ENCODE peak calls at places on chromosomes 7 and 10, in five cellular contexts. C is AG04450, N is esophagus squamous epithelium, O is right lobe of liver, I is hepatocyte. A is an unnamed sample.
A peak's percentile ranks its signal among the peaks of the same experiment; 100 is the strongest.

GRCh38 chr7:2096692-2097380 is 135.9 kb downstream of the MAD1L1 start:
- DNase-seq in C (no peak), N (no peak), O (no peak), I (no peak), A (no peak)

GRCh38 chr10:23344251-23344841 is at the start of gene C10orf67:
- DNase-seq in C (no peak), N (no peak), O (no peak), I (peak; percentile 60), A (no peak)

GRCh38 chr10:5528989-5529701 is 4.4 kb downstream of the CALML3 start:
- DNase-seq in C (no peak), N (no peak), O (peak; percentile 67), I (no peak), A (peak; percentile 62)

GRCh38 chr7:81715984-81716588 is 53.8 kb downstream of the HGF start:
- DNase-seq in C (no peak), N (no peak), O (no peak), I (peak; percentile 17), A (no peak)

GRCh38 chr10:26211781-26212444 is 4.7 kb upstream of the GAD2 start:
- DNase-seq in C (no peak), N (no peak), O (no peak), I (peak; percentile 6), A (no peak)

GRCh38 chr10:22325272-22325947 is 4.5 kb downstream of the BMI1 start:
- DNase-seq in C (peak; percentile 38), N (no peak), O (peak; percentile 81), I (peak; percentile 85), A (peak; percentile 89)

GRCh38 chr7:20561466-20561865 is 54.0 kb upstream of the ABCB5 start:
- DNase-seq in C (no peak), N (no peak), O (no peak), I (no peak), A (no peak)

GRCh38 chr10:85548038-85548437 is 818.6 kb downstream of the GRID1 start:
- DNase-seq in C (no peak), N (no peak), O (peak; percentile 50), I (peak; percentile 57), A (no peak)

GRCh38 chr10:91012502-91012901 is 91.6 kb upstream of the ANKRD1 start:
- DNase-seq in C (no peak), N (no peak), O (no peak), I (no peak), A (no peak)

GRCh38 chr10:107284187-107284586 is 119.7 kb upstream of the SORCS1 start:
- DNase-seq in C (no peak), N (no peak), O (no peak), I (no peak), A (no peak)

GRCh38 chr10:988667-989545 is 672 bp downstream of the GTPBP4 start:
- DNase-seq in C (no peak), N (no peak), O (no peak), I (no peak), A (no peak)

GRCh38 chr7:25066253-25066652 is 58.8 kb downstream of the CYCS start:
- DNase-seq in C (no peak), N (no peak), O (no peak), I (no peak), A (no peak)

GRCh38 chr10:29948971-29949370 is 110.4 kb downstream of the JCAD start:
- DNase-seq in C (no peak), N (no peak), O (no peak), I (no peak), A (no peak)

GRCh38 chr7:68507644-68508043 is 1090.6 kb upstream of the AUTS2 start:
- DNase-seq in C (no peak), N (no peak), O (no peak), I (no peak), A (no peak)

GRCh38 chr10:89454561-89455347 is 40.4 kb downstream of the IFIT5 start:
- DNase-seq in C (no peak), N (no peak), O (no peak), I (no peak), A (no peak)

GRCh38 chr10:48442809-48443177 is 136.3 kb downstream of the MAPK8 start:
- DNase-seq in C (no peak), N (no peak), O (no peak), I (no peak), A (no peak)
- H3K27ac ChIP-seq in C (no peak overlapping the region), N (no peak overlapping the region), O (no peak overlapping the region), I (no peak overlapping the region), A (no peak overlapping the region)

GRCh38 chr10:71888623-71889387 is 37.8 kb upstream of the PSAP start:
- DNase-seq in C (peak; percentile 55), N (peak; percentile 50), O (peak; percentile 69), I (peak; percentile 81), A (peak; percentile 62)
- TF ChIP-seq CTCF in C (no peak), N (no peak), O (no peak), I (peak; percentile 20), A (peak; percentile 17)

DNA sequence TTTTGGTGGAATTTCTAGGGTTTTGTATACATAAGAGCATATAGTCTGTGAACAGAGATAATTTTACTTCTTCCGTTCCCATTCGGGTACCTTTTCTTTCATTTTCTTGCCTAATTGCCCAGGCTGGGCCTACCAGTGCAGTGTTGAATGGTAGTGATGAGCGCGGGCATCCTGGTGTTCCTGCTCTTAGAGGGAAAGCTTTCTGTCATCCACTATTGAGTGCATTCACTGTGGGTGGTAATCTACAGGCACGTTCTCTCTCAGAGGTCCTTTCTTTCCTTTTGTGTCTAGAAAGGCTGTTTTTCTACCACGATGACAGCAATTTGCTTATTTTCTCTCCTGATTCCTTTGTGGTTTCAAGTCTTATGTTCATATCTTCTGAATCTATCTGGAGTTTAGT is 65.0 kb downstream of the INPP5A start:
- DNase-seq in C (no peak), N (no peak), O (no peak), I (no peak), A (peak; percentile 22)
- H3K9me3 ChIP-seq in C (peaks cover 36% of the 10 kb centered on the region), N (no peaks in the 10 kb centered on the region), O (no peaks in the 10 kb centered on the region), I (no peaks in the 10 kb centered on the region), A (no peaks in the 10 kb centered on the region)

GRCh38 chr7:69537691-69538090 is 60.6 kb upstream of the AUTS2 start:
- DNase-seq in C (no peak), N (no peak), O (no peak), I (no peak), A (no peak)
- H3K27ac ChIP-seq in C (no peak overlapping the region), N (no peak overlapping the region), O (no peak overlapping the region), I (no peak overlapping the region), A (no peak overlapping the region)

GRCh38 chr10:35574924-35575352 is 30.2 kb upstream of the GJD4 start:
- DNase-seq in C (peak; percentile 56), N (no peak), O (no peak), I (no peak), A (no peak)
- TF ChIP-seq CTCF in C (peak; percentile 56), N (no peak), O (no peak), I (no peak), A (no peak)

GRCh38 chr7:158505683-158506082 is 81.9 kb downstream of the PTPRN2 start:
- DNase-seq in C (no peak), N (no peak), O (no peak), I (no peak), A (no peak)

GRCh38 chr7:158502068-158502750 is 85.4 kb downstream of the PTPRN2 start:
- DNase-seq in C (no peak), N (no peak), O (no peak), I (no peak), A (no peak)

GRCh38 chr7:158507917-158508316 is 79.7 kb downstream of the PTPRN2 start:
- DNase-seq in C (no peak), N (no peak), O (no peak), I (no peak), A (no peak)

GRCh38 chr7:158508802-158509385 is 78.7 kb downstream of the PTPRN2 start:
- DNase-seq in C (no peak), N (no peak), O (no peak), I (no peak), A (no peak)

DNA sequence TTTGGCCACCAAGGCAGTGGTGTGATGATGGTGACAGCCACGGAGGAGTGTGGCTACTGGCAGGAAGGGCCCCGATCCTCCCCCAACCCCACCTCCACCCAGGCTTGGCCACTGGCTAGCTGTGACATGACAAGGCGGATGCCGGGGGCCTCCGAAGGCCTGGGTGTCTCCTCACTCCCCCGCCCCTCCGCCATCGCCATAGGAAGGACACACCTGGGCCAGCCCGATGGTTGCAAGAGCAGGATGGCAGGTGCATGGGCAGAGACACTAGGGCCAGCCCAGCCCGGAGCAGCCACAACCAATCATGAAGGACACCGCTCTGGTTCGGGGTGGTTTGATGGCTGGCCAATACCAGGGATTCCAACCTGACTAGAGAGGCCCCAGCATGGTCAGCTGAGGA is 81.0 kb downstream of the PTPRN2 start:
- DNase-seq in C (no peak), N (no peak), O (no peak), I (no peak), A (no peak)
- H3K9me3 ChIP-seq in C (peaks cover 73% of the 10 kb centered on the region), N (peaks cover 21% of the 10 kb centered on the region), O (no peaks in the 10 kb centered on the region), I (no peaks in the 10 kb centered on the region), A (peaks cover 5% of the 10 kb centered on the region)

GRCh38 chr7:36044096-36044892 is 108.8 kb upstream of the EEPD1 start:
- DNase-seq in C (no peak), N (no peak), O (no peak), I (no peak), A (no peak)
- H3K27ac ChIP-seq in C (no peak overlapping the region), N (no peak overlapping the region), O (no peak overlapping the region), I (no peak overlapping the region), A (peak overlapping the region; percentile 61)